ENCODE peak calls at places on chromosomes 3 and 15, in seven cellular contexts. L, M, X, S, O, U and P are unnamed samples.

GRCh38 chr15:71201471-71201870 is 86.2 kb downstream of the THSD4 start:
- DNase-seq in S (no peak), M (no peak), O (peak; percentile 29), U (no peak), L (no peak), X (peak; percentile 44), P (no peak)

GRCh38 chr3:35484939-35485605 is 154.3 kb upstream of the ARPP21 start:
- DNase-seq in M (no peak), L (no peak), O (no peak), U (no peak), S (no peak), X (no peak), P (no peak)

GRCh38 chr3:114451561-114452018 is 157.8 kb downstream of the TIGIT start:
- DNase-seq in S (no peak), L (peak; percentile 38), M (no peak), U (peak; percentile 23), O (no peak), X (peak; percentile 78), P (no peak)

GRCh38 chr15:74333093-74333492 is 34.4 kb downstream of the CYP11A1 start:
- DNase-seq in L (no peak), X (no peak), O (no peak), S (no peak), U (no peak), M (no peak), P (no peak)

GRCh38 chr15:32866486-32867312 is 148.9 kb downstream of the GREM1 start:
- DNase-seq in O (peak; percentile 79), M (no peak), S (no peak), L (no peak), U (no peak), X (no peak), P (no peak)

GRCh38 chr15:52103217-52104207 is 9.1 kb downstream of the BCL2L10 start:
- DNase-seq in O (peak; percentile 79), M (no peak), L (peak; percentile 89), U (no peak), S (peak; percentile 77), X (peak; percentile 95), P (peak; percentile 37)

GRCh38 chr15:82613764-82614163 is 33.4 kb downstream of the CPEB1 start:
- DNase-seq in L (no peak), S (no peak), O (no peak), X (no peak), M (no peak), U (no peak), P (no peak)

GRCh38 chr15:50181206-50181982 is 602 bp upstream of the SLC27A2 start:
- DNase-seq in M (peak; percentile 43), X (no peak), L (no peak), U (no peak), S (no peak), O (no peak), P (no peak)

GRCh38 chr3:59749291-59749690 is 699.5 kb upstream of the CFAP20DC start:
- DNase-seq in L (no peak), X (peak; percentile 46), S (no peak), M (no peak), U (no peak), O (no peak), P (no peak)

GRCh38 chr3:52511509-52511908 is 16.4 kb downstream of the STAB1 start:
- DNase-seq in X (no peak), U (no peak), O (no peak), L (no peak), M (no peak), S (no peak), P (no peak)

GRCh38 chr15:35308802-35309201 is 223.7 kb upstream of the NANOGP8 start:
- DNase-seq in U (peak; percentile 19), L (peak; percentile 23), X (peak; percentile 97), O (peak; percentile 53), M (no peak), S (no peak), P (no peak)

GRCh38 chr3:5232570-5232969 is 45.1 kb downstream of the EDEM1 start:
- DNase-seq in O (peak; percentile 17), M (peak; percentile 68), X (no peak), L (no peak), S (no peak), U (no peak), P (no peak)

GRCh38 chr15:34644061-34644460 is 60.6 kb upstream of the GOLGA8B start:
- DNase-seq in L (no peak), S (no peak), O (peak; percentile 19), X (peak; percentile 87), M (no peak), U (no peak), P (no peak)

GRCh38 chr3:187352581-187353575 is 15.3 kb upstream of the RTP4 start:
- DNase-seq in L (no peak), O (peak; percentile 1), U (no peak), M (no peak), S (no peak), X (no peak), P (no peak)

GRCh38 chr15:58762731-58763130 is 8.4 kb upstream of the MINDY2 start:
- DNase-seq in X (no peak), M (no peak), S (no peak), L (no peak), O (no peak), U (no peak), P (no peak)

GRCh38 chr3:55675478-55675877 is 188.4 kb upstream of the WNT5A start:
- DNase-seq in X (no peak), S (peak; percentile 76), L (no peak), O (no peak), U (no peak), M (no peak), P (peak; percentile 45)

GRCh38 chr15:77482570-77482969 is 61.9 kb downstream of the HMG20A start:
- DNase-seq in L (no peak), U (no peak), S (no peak), M (no peak), O (no peak), X (peak; percentile 78), P (no peak)

GRCh38 chr3:45964139-45964538 is 20.9 kb downstream of the CXCR6 start:
- DNase-seq in U (no peak), X (no peak), S (peak; percentile 67), L (no peak), O (no peak), M (no peak), P (peak; percentile 84)

GRCh38 chr3:184078851-184079250 is 18.0 kb upstream of the HTR3E start:
- DNase-seq in L (no peak), X (peak; percentile 33), U (no peak), O (no peak), S (no peak), M (no peak), P (no peak)

GRCh38 chr3:62562596-62562995 is 189.2 kb upstream of the FEZF2 start:
- DNase-seq in S (no peak), X (no peak), O (no peak), U (no peak), M (no peak), L (peak; percentile 45), P (no peak)

DNA sequence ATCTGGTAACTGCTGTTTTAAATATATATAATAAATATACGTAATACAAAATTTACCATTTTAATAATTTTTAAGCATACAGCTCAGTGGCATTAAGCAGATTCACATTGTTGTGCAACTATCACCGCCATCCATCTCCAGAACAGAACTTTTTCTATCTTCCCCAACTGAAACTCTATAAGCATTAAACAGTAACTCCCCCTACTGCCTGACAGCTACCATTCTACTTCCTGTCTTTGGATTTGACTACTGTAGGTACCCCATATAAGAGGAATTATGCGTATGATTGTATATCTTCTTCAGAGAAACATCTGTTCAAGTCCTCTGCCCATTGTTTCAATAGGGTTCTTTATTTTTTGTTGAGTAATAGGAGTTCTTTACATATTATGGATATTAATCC is 36.8 kb downstream of the EID1 start:
- DNase-seq in L (no peak), O (no peak), U (no peak), X (no peak), S (no peak), M (no peak), P (no peak)
- TF ChIP-seq CTCF in L (no peak), O (no peak), U (no peak), X (no peak), S (no peak), M (peak; percentile 29), P (no peak)

DNA sequence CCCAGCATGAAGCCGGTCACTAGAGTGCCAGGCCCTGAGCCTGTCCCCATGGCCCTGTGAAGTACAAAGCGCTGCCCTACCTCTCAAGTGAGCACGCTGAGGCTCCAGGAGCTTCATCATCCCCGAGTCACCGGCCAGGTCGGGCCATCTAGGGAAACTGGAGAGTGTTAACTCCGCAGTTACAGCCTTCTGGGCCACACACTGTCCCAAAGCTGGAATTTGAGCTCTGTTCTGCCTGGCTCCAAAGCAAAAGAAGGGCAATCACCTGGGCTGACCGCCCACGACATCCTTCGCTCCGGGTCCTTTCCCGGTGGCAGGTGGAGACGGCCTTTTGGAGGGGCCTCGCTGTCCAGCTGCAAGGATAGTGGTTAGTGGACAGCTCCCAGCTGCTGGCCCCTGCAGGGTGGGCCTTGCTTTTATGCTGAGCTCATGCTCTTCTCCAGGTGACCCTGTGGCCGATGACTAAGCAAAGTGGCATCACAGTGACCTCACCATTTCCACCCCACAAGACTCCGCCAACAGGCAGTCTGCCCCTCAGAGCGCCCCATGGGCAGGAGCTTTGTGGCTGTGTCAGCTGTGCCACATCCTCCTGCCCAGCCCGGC is 3.5 kb upstream of the MUC4 start:
- DNase-seq in O (peak; percentile 52), M (peak; percentile 36), X (no peak), U (no peak), L (no peak), S (no peak), P (peak; percentile 55)
- TF ChIP-seq CTCF in O (no peak), M (no peak), X (no peak), U (no peak), L (no peak), S (no peak), P (no peak)

DNA sequence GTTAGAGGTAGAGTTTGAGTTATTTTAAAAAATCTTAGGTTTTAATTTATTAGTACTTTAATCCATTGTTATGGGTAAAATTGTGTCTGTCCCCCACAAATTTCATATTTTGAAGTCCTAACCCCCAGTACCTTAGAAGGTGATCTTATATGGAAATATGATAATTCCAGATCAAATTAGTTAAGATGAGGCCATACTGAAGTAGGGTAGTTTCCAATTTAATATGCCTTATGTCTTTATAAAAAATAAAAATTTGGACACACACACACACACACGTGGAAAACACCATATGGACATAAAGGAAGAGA is 18.6 kb upstream of the ADGRG7 start:
- DNase-seq in M (no peak), L (no peak), X (no peak), O (no peak), S (no peak), U (no peak), P (no peak)
- TF ChIP-seq CTCF in M (no peak), L (no peak), X (no peak), O (peak; percentile 27), S (no peak), U (no peak), P (no peak)

DNA sequence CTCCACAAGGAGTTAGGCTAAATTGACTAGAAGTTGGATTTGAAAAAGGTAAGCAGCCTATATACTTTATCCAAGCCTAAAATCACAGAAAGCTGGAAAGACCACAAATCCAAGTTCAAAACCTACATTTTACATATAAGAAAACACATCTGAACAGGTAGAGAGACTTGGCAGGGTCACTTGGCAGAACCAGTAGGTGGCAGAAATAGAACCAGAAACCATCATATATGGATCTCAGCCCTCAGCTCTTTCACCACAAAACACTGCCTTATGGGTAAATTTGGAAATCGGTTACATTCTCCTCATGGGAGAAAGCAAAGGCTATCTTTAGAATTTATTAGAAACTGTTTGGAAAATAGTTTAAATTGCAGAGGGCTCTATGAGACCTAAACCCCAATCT is 44.2 kb downstream of the MKRN2 start:
- DNase-seq in X (peak; percentile 37), U (no peak), M (no peak), S (no peak), O (peak; percentile 39), L (no peak), P (no peak)
- TF ChIP-seq CTCF in X (peak; percentile 5), U (peak; percentile 36), M (peak; percentile 10), S (peak; percentile 4), O (no peak), L (peak; percentile 30), P (no peak)